ENCODE peak calls at places on chromosomes 6 and 20, in eight cellular contexts. H, R, D, K, I, L, O and V are unnamed samples.

GRCh38 chr6:42152024-42152423 is 9.6 kb upstream of the C6orf132 start:
- DNase-seq in D (no peak), H (no peak), R (no peak), I (no peak), L (no peak), K (no peak), O (no peak), V (no peak)

GRCh38 chr20:33515569-33516216 is 25.8 kb downstream of the CBFA2T2 start:
- DNase-seq in R (no peak), I (no peak), O (no peak), K (peak), L (no peak), H (no peak), D (peak), V (no peak)

GRCh38 chr6:124233221-124233620 is 429.6 kb downstream of the NKAIN2 start:
- DNase-seq in K (no peak), O (no peak), D (no peak), H (no peak), I (no peak), R (no peak), L (no peak), V (no peak)

GRCh38 chr6:36641543-36641942 is 37.0 kb upstream of the CDKN1A start:
- DNase-seq in K (no peak), R (no peak), L (no peak), I (no peak), O (no peak), H (no peak), D (no peak), V (no peak)

GRCh38 chr6:163962627-163963117 is 548.2 kb downstream of the QKI start:
- DNase-seq in K (no peak), I (no peak), R (no peak), D (no peak), H (no peak), L (no peak), O (no peak), V (no peak)

GRCh38 chr6:159981591-159982245 is 12.8 kb downstream of the IGF2R start:
- DNase-seq in O (no peak), H (no peak), R (peak), D (no peak), L (no peak), I (no peak), K (no peak), V (peak)

GRCh38 chr6:126175251-126175650 is 164.7 kb upstream of the CENPW start:
- DNase-seq in I (no peak), K (no peak), O (no peak), L (no peak), R (no peak), H (no peak), D (no peak), V (no peak)

GRCh38 chr20:49340161-49340966 is 62.5 kb upstream of the ZNFX1 start:
- DNase-seq in H (no peak), D (no peak), R (no peak), K (no peak), O (no peak), L (no peak), I (peak), V (no peak)

GRCh38 chr20:32763202-32763999 is 1.2 kb downstream of the DNMT3B start:
- DNase-seq in K (no peak), R (no peak), D (no peak), O (no peak), I (peak), H (no peak), L (peak), V (peak)

GRCh38 chr6:95601133-95601532 is 23.8 kb downstream of the MANEA start:
- DNase-seq in H (no peak), D (peak), O (no peak), I (peak), R (peak), K (no peak), L (no peak), V (no peak)

GRCh38 chr6:22106445-22106844 is 190.4 kb downstream of the PRL start:
- DNase-seq in O (no peak), H (no peak), K (no peak), R (no peak), L (no peak), D (no peak), I (peak), V (no peak)

GRCh38 chr6:26199057-26199772 is 112.0 kb downstream of the HFE start:
- DNase-seq in L (peak), D (peak), H (peak), O (no peak), R (peak), K (peak), I (peak), V (peak)

GRCh38 chr20:40249805-40250204 is 439.2 kb downstream of the MAFB start:
- DNase-seq in D (no peak), H (no peak), I (no peak), O (no peak), R (no peak), K (no peak), L (no peak), V (no peak)

GRCh38 chr6:170473226-170473789 is 79.8 kb downstream of the PSMB1 start:
- DNase-seq in L (no peak), H (no peak), R (no peak), K (no peak), O (no peak), D (no peak), I (no peak), V (no peak)

GRCh38 chr6:44569931-44570385 is 182.5 kb downstream of the CDC5L start:
- DNase-seq in R (no peak), K (no peak), L (no peak), D (no peak), O (no peak), H (no peak), I (no peak), V (peak)

GRCh38 chr6:6996124-6996523 is 111.6 kb upstream of the RREB1 start:
- DNase-seq in K (no peak), L (no peak), H (no peak), O (no peak), R (no peak), D (no peak), I (no peak), V (no peak)

GRCh38 chr20:10449270-10449669 is 14.2 kb downstream of the SLX4IP start:
- DNase-seq in D (no peak), I (no peak), H (no peak), O (no peak), R (no peak), K (no peak), L (no peak), V (no peak)

GRCh38 chr6:158481612-158482473 is 78.0 kb upstream of the TMEM181 start:
- DNase-seq in H (peak), I (no peak), O (no peak), D (peak), L (no peak), K (no peak), R (peak), V (no peak)
- TF ChIP-seq MAX in H (peak), I (no peak), O (no peak), D (no peak), L (no peak), K (no peak), R (no peak), V (no peak)

DNA sequence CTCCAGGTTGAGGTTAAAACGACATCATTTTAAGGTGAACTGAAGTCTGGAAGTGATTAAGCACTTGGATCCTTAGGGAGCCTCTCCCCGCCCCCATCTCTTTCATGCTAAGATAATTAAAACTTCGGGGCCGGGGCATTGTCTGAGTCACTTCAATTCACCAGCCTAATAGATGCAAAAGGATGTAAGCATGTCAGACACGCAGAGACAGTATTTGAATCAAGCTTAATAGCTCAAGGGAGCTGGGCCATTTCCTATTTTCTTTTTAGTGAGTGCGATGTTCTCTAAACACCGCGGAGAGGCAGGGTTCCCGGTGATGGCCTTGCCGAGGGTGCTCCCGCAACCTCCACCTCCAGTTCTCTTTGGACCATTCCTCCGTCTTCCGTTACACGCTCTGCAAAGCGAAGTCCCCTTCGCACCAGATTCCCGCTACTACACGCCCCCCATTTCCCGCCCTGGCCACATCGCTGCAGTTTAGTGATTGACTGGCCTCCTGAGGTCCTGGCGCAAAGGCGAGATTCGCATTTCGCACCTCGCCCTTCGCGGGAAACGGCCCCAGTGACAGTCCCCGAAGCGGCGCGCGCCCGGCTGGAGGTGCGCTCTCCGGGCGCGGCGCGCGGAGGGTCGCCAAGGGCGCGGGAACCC is 516 bp upstream of the IRF4 start:
- DNase-seq in I (no peak), K (no peak), O (no peak), D (no peak), L (no peak), H (no peak), R (no peak), V (peak)
- H3K4me3 ChIP-seq in I (no peak), K (no peak), O (peak), D (peak), L (no peak), H (no peak), R (no peak), V (no peak)

GRCh38 chr20:944148-944547 is 28.0 kb upstream of the ANGPT4 start:
- DNase-seq in K (no peak), H (no peak), I (no peak), R (no peak), O (no peak), L (no peak), D (no peak), V (no peak)
- TF ChIP-seq CTCF in K (no peak), H (no peak), I (no peak), R (no peak), O (no peak), L (no peak), D (no peak), V (no peak)

GRCh38 chr6:80217799-80218198 is 111.3 kb downstream of the BCKDHB start:
- DNase-seq in R (no peak), H (no peak), O (no peak), D (no peak), L (no peak), I (no peak), K (no peak), V (no peak)
- TF ChIP-seq MAX in R (no peak), H (no peak), O (no peak), D (no peak), L (no peak), I (peak), K (no peak), V (no peak)

GRCh38 chr6:16966821-16967817 is 134.7 kb upstream of the STMND1 start:
- DNase-seq in H (no peak), R (no peak), K (no peak), D (no peak), O (no peak), L (no peak), I (no peak), V (no peak)

GRCh38 chr6:16959789-16960188 is 142.1 kb upstream of the STMND1 start:
- DNase-seq in R (peak), L (no peak), K (no peak), I (no peak), D (no peak), H (no peak), O (no peak), V (no peak)

GRCh38 chr6:16965679-16966078 is 136.2 kb upstream of the STMND1 start:
- DNase-seq in D (no peak), O (no peak), L (no peak), I (no peak), R (no peak), H (no peak), K (no peak), V (no peak)

GRCh38 chr6:16961577-16961976 is 140.3 kb upstream of the STMND1 start:
- DNase-seq in H (no peak), D (no peak), O (no peak), K (no peak), R (no peak), I (no peak), L (no peak), V (no peak)

DNA sequence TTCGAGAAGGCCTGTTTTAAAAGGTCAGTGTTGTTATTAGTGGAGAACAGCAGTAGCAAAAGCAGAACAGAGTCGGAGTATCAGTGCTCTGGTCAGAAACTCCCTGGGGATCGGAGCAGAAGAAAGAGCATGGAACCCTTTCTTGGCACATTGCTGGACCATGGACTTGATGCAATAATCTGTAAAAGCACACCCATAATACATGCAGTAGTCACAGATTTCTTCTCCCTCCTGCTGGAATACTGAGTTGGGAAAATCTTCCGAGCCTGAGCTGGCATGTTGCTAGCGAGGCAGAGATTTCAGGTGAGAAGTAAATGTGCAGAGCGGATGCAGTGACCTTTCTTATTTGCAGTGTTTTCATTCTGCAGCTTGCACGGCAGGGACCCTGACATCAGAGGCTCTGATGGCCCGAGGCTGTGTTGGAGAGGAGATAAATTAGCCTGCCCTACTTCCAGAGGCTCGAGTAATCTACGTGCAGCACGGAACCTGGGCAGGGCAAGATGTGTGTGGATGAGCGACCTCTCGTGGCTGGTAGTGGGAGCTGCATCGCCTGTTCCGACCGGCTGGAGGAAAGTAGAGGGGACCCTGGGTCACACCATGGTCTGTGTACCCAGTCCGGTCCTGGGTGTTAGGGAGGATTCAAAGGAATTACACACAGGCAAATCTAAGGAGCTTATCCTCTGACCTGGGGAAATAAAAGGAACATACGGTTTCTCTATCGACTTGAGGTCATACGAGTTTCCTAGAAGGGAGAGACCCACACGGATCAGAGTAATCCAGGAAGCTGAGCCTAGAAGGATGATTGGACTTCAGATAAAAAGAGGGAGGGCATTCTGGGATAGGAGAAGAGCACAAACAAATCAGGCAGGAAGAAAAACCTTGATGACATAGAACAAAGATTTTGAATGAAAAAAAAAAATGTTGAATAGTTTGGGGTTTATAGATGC is 137.0 kb upstream of the STMND1 start:
- DNase-seq in I (peak), L (peak), O (peak), R (peak), H (peak), D (peak), K (peak), V (peak)
- H3K4me3 ChIP-seq in I (no peak), L (no peak), O (no peak), R (no peak), H (no peak), D (no peak), K (peak), V (no peak)

DNA sequence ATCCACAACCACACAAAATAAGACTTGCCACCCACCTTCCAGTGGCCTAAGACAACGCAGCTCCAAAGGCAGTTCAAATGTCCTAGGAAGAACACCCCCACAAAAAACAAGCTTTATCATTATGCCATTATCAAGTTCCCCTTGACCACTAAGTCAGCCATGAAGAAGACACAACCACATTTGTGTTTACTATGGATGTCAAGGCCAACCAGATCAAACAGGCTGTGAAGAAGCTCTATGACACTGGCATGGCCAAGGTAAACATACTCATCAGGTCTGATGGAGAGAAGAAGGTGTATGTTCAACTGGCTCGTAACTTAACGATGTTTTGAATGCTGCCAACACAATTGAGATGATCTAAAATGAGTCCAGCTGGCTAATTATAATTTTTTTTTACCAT is 26.1 kb downstream of the SEC63 start:
- DNase-seq in R (no peak), O (no peak), K (peak), D (no peak), H (no peak), I (no peak), L (no peak), V (no peak)
- TF ChIP-seq CTCF in R (no peak), O (no peak), K (no peak), D (no peak), H (no peak), I (no peak), L (no peak), V (no peak)

GRCh38 chr6:167161895-167162467 is 4.2 kb upstream of the GPR31 start:
- DNase-seq in R (no peak), O (no peak), K (no peak), L (no peak), I (no peak), H (no peak), D (no peak), V (no peak)
- TF ChIP-seq MAX in R (no peak), O (no peak), K (no peak), L (no peak), I (no peak), H (no peak), D (no peak), V (no peak)

DNA sequence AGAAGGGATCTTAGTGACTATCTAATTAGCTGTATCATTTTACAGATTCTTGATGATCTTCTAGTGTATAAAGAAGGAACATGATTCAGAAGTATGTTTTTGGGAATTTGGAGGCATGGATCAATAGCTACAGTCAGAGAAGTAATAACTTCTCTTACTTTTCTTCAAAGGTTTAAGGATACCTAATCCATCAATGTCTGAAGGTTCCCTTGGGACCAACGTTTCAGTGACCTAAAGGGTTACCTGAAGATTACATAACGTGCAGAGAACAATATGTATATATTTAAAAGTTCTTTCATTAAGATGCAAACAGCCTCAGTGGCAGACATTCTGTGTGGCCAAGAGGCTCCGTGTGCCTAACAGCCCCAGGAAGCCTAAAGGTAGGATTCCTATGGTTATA is 3.2 kb downstream of the HDAC2 start:
- DNase-seq in D (no peak), I (no peak), H (no peak), K (no peak), R (no peak), L (no peak), O (no peak), V (no peak)
- H3K4me3 ChIP-seq in D (no peak), I (no peak), H (no peak), K (no peak), R (no peak), L (no peak), O (peak), V (peak)